ENCODE peak calls at places on chromosome 19, in four cellular contexts. G is adrenal gland, F is fibroblast of lung, M is fibroblast of the aortic adventitia. H is an unnamed sample.
A peak's percentile ranks its signal among the peaks of the same experiment; 100 is the strongest.

GRCh38 chr19:43634877-43635560 is 4.6 kb downstream of the CADM4 start:
- DNase-seq in G (peak; percentile 50), F (peak; percentile 23), M (peak; percentile 14), H (no peak)

GRCh38 chr19:6610934-6611370 is 20.0 kb upstream of the CD70 start:
- DNase-seq in G (no peak), F (peak; percentile 63), M (peak; percentile 99), H (peak; percentile 96)

GRCh38 chr19:38709119-38709518 is 35.2 kb downstream of the CAPN12 start:
- DNase-seq in G (no peak), F (no peak), M (no peak), H (no peak)

GRCh38 chr19:15317392-15318011 is 14.8 kb downstream of the BRD4 start:
- DNase-seq in G (no peak), F (peak; percentile 63), M (peak; percentile 63), H (no peak)

GRCh38 chr19:6753178-6754031 is 13.8 kb downstream of the SH2D3A start:
- DNase-seq in G (peak; percentile 82), F (peak; percentile 52), M (peak; percentile 54), H (no peak)

GRCh38 chr19:45492627-45493470 is 4.0 kb downstream of the RTN2 start:
- DNase-seq in G (no peak), F (peak; percentile 91), M (peak; percentile 72), H (no peak)

GRCh38 chr19:485583-486236 is 10.6 kb upstream of the MADCAM1 start:
- DNase-seq in G (peak; percentile 90), F (no peak), M (peak; percentile 80), H (no peak)

GRCh38 chr19:35458821-35459391 is 10.8 kb downstream of the FFAR2 start:
- DNase-seq in G (no peak), F (peak; percentile 60), M (no peak), H (no peak)

GRCh38 chr19:5961969-5962945 is 15.7 kb downstream of the RANBP3 start:
- DNase-seq in G (peak; percentile 57), F (peak; percentile 69), M (no peak), H (no peak)

GRCh38 chr19:35986664-35987570 is 8.1 kb upstream of the SDHAF1 start:
- DNase-seq in G (no peak), F (no peak), M (no peak), H (no peak)

GRCh38 chr19:36417752-36418286 is 625 bp downstream of the ZFP82 start:
- DNase-seq in G (no peak), F (no peak), M (no peak), H (no peak)

GRCh38 chr19:38617764-38618589 is at the start of gene MAP4K1:
- DNase-seq in G (peak; percentile 29), F (no peak), M (no peak), H (no peak)

GRCh38 chr19:6632002-6632621 is 37.8 kb downstream of the TNFSF14 start:
- DNase-seq in G (peak; percentile 63), F (peak; percentile 78), M (peak; percentile 88), H (no peak)

GRCh38 chr19:2796659-2797266 is 11.5 kb downstream of the THOP1 start:
- DNase-seq in G (no peak), F (no peak), M (no peak), H (no peak)

GRCh38 chr19:13492128-13492527 is 14.2 kb downstream of the CACNA1A start:
- DNase-seq in G (no peak), F (peak; percentile 2), M (peak; percentile 92), H (peak; percentile 88)

GRCh38 chr19:6536138-6536671 is 5.4 kb downstream of the TNFSF9 start:
- DNase-seq in G (peak; percentile 62), F (no peak), M (peak; percentile 22), H (no peak)

GRCh38 chr19:35026418-35026817 is 3.9 kb upstream of the SCN1B start:
- DNase-seq in G (no peak), F (no peak), M (no peak), H (no peak)

GRCh38 chr19:21699197-21699596 is 68.2 kb downstream of the ZNF100 start:
- DNase-seq in G (no peak), F (no peak), M (no peak), H (no peak)

GRCh38 chr19:13997637-13997962 is 8.5 kb downstream of the RFX1 start:
- DNase-seq in G (no peak), F (no peak), M (no peak), H (no peak)

GRCh38 chr19:33392341-33393285 is 19.1 kb downstream of the CEBPG start:
- DNase-seq in G (peak; percentile 68), F (no peak), M (no peak), H (no peak)

GRCh38 chr19:14138576-14139265 is 2.3 kb upstream of the ASF1B start:
- DNase-seq in G (no peak), F (peak; percentile 57), M (peak; percentile 48), H (no peak)

GRCh38 chr19:48637948-48638830 is 1.0 kb upstream of the DBP start:
- DNase-seq in G (peak; percentile 96), F (peak; percentile 97), M (peak; percentile 98), H (peak; percentile 84)

GRCh38 chr19:16074488-16075365 is 1.6 kb upstream of the TPM4 start:
- DNase-seq in G (no peak), F (no peak), M (no peak), H (no peak)

GRCh38 chr19:31938675-31939074 is 406.7 kb upstream of the ZNF507 start:
- DNase-seq in G (no peak), F (peak; percentile 25), M (no peak), H (no peak)

GRCh38 chr19:38728752-38729541 is 15.3 kb downstream of the CAPN12 start:
- DNase-seq in G (no peak), F (no peak), M (no peak), H (no peak)

GRCh38 chr19:4390017-4390861 is 10.1 kb downstream of the SH3GL1 start:
- DNase-seq in G (peak; percentile 73), F (peak; percentile 59), M (peak; percentile 63), H (no peak)

GRCh38 chr19:53880716-53881481 is 1.1 kb upstream of the PRKCG start:
- DNase-seq in G (no peak), F (no peak), M (no peak), H (no peak)

GRCh38 chr19:12092065-12092867 is 27.7 kb downstream of the ZNF844 start:
- DNase-seq in G (peak; percentile 85), F (peak; percentile 88), M (peak; percentile 79), H (peak; percentile 37)

GRCh38 chr19:17565611-17566010 is 10.2 kb downstream of the COLGALT1 start:
- DNase-seq in G (no peak), F (no peak), M (no peak), H (no peak)

GRCh38 chr19:33124207-33125098 is 7.5 kb upstream of the WDR88 start:
- DNase-seq in G (no peak), F (no peak), M (no peak), H (no peak)

GRCh38 chr19:40089462-40089861 is 1.3 kb downstream of the ZNF780A start:
- DNase-seq in G (peak; percentile 17), F (peak; percentile 42), M (peak; percentile 88), H (no peak)

GRCh38 chr19:3626473-3627350 is at the start of gene CACTIN:
- DNase-seq in G (peak; percentile 99), F (peak; percentile 98), M (peak; percentile 98), H (peak; percentile 86)

GRCh38 chr19:40623403-40624239 is 22.5 kb downstream of the LTBP4 start:
- DNase-seq in G (no peak), F (peak; percentile 47), M (peak; percentile 88), H (no peak)

GRCh38 chr19:28606269-28607032 is 606.5 kb downstream of the UQCRFS1 start:
- DNase-seq in G (no peak), F (no peak), M (no peak), H (no peak)

GRCh38 chr19:38663156-38663651 is 15.8 kb downstream of the ACTN4 start:
- DNase-seq in G (no peak), F (no peak), M (no peak), H (no peak)

GRCh38 chr19:35006342-35006998 is 6.3 kb downstream of the GRAMD1A start:
- DNase-seq in G (peak; percentile 87), F (peak; percentile 63), M (peak; percentile 85), H (no peak)

GRCh38 chr19:49859838-49860715 is 7.3 kb downstream of the PNKP start:
- DNase-seq in G (peak; percentile 77), F (no peak), M (no peak), H (no peak)

GRCh38 chr19:49857061-49857833 is 6.3 kb downstream of the PTOV1 start:
- DNase-seq in G (no peak), F (no peak), M (no peak), H (no peak)

GRCh38 chr19:49856574-49857021 is 5.6 kb downstream of the PTOV1 start:
- DNase-seq in G (no peak), F (no peak), M (no peak), H (no peak)

GRCh38 chr19:49858591-49858985 is 7.6 kb downstream of the PTOV1 start:
- DNase-seq in G (peak; percentile 96), F (no peak), M (no peak), H (no peak)

GRCh38 chr19:49857834-49858590 is 7.1 kb downstream of the PTOV1 start:
- DNase-seq in G (peak; percentile 70), F (no peak), M (no peak), H (no peak)
- TF ChIP-seq CTCF in G (no peak), F (no peak), M (no peak), H (no peak)

DNA sequence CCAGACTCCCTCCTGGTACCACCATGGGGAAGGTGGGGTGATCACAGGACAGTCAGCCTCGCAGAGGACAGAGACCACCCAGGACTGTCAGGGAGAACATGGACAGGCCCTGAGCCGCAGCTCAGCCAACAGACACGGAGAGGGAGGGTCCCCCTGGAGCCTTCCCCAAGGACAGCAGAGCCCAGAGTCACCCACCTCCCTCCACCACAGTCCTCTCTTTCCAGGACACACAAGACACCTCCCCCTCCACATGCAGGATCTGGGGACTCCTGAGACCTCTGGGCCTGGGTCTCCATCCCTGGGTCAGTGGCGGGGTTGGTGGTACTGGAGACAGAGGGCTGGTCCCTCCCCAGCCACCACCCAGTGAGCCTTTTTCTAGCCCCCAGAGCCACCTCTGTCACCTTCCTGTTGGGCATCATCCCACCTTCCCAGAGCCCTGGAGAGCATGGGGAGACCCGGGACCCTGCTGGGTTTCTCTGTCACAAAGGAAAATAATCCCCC is 505 bp upstream of the CEACAM5 start:
- DNase-seq in G (no peak), F (no peak), M (no peak), H (no peak)
- H3K4me3 ChIP-seq in G (no peak overlapping the region), F (no peak overlapping the region), M (no peak overlapping the region), H (no peak overlapping the region)

DNA sequence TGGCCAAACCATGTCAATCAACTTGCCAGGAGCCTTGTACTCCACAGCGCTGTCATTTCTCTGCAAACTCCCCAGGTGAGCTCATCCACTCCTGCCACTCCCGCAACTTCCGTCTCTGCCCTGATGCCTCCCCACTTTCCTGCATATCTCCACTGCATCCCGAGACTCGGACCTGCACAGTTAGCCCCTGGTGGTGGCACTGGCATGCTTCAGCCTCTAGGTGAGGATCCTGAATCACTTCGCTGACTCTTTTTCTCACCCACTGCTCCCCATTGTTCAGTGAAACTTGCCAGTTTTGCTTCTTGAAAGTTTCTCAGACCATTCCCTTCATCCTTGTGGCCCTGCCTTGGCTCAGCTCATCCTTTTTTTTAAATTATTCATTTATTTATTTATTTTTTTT is 3.4 kb upstream of the CTU1 start:
- DNase-seq in G (no peak), F (no peak), M (no peak), H (no peak)
- TF ChIP-seq CTCF in G (no peak), F (no peak), M (no peak), H (no peak)

GRCh38 chr19:42287826-42288107 is 14.2 kb upstream of the PRR19 start:
- DNase-seq in G (no peak), F (no peak), M (no peak), H (no peak)

GRCh38 chr19:42285546-42285945 is 16.4 kb upstream of the PRR19 start:
- DNase-seq in G (no peak), F (no peak), M (no peak), H (no peak)

GRCh38 chr19:42287017-42287825 is 14.7 kb upstream of the PRR19 start:
- DNase-seq in G (no peak), F (no peak), M (no peak), H (no peak)

GRCh38 chr19:42285988-42286348 is 16.0 kb upstream of the PRR19 start:
- DNase-seq in G (no peak), F (no peak), M (no peak), H (no peak)

GRCh38 chr19:42286349-42287016 is 15.4 kb upstream of the PRR19 start:
- DNase-seq in G (peak; percentile 80), F (peak; percentile 52), M (peak; percentile 63), H (no peak)
- H3K4me3 ChIP-seq in G (no peak overlapping the region), F (no peak overlapping the region), M (peak overlapping the region; percentile 84), H (peak overlapping the region; percentile 69)